ENCODE peak calls at places on chromosomes 3 and 15, in seven cellular contexts. One of them, this sample, is unnamed.

GRCh38 chr3:129608087-129608935 is 1.8 kb upstream of the PLXND1 start:
- DNase-seq in pancreas: no peak
- DNase-seq in Caco-2: no peak
- DNase-seq in effector memory CD8-positive, alpha-beta T cell: no peak
- DNase-seq in left cardiac atrium: no peak
- DNase-seq in ureter: no peak
- DNase-seq in NCI-H2081: peak
- DNase-seq in this sample: peak

GRCh38 chr3:69379661-69380060 is 6.2 kb downstream of the FRMD4B start:
- DNase-seq in effector memory CD8-positive, alpha-beta T cell: no peak
- DNase-seq in left cardiac atrium: no peak
- DNase-seq in Caco-2: no peak
- DNase-seq in pancreas: no peak
- DNase-seq in NCI-H2081: no peak
- DNase-seq in ureter: no peak
- DNase-seq in this sample: no peak

GRCh38 chr3:141795719-141796435 is 32.7 kb downstream of the GRK7 start:
- DNase-seq in NCI-H2081: no peak
- DNase-seq in Caco-2: no peak
- DNase-seq in pancreas: no peak
- DNase-seq in ureter: peak
- DNase-seq in left cardiac atrium: peak
- DNase-seq in effector memory CD8-positive, alpha-beta T cell: peak
- DNase-seq in this sample: peak

GRCh38 chr15:51706931-51707608 is 25.8 kb downstream of the SCG3 start:
- DNase-seq in effector memory CD8-positive, alpha-beta T cell: no peak
- DNase-seq in Caco-2: no peak
- DNase-seq in pancreas: no peak
- DNase-seq in NCI-H2081: no peak
- DNase-seq in ureter: no peak
- DNase-seq in left cardiac atrium: no peak
- DNase-seq in this sample: no peak

GRCh38 chr3:99901200-99901926 is 83.7 kb downstream of the CMSS1 start:
- DNase-seq in left cardiac atrium: no peak
- DNase-seq in ureter: no peak
- DNase-seq in effector memory CD8-positive, alpha-beta T cell: no peak
- DNase-seq in NCI-H2081: peak
- DNase-seq in pancreas: no peak
- DNase-seq in Caco-2: no peak
- DNase-seq in this sample: no peak

GRCh38 chr3:69013256-69014021 is at the start of gene EOGT:
- DNase-seq in left cardiac atrium: peak
- DNase-seq in ureter: peak
- DNase-seq in effector memory CD8-positive, alpha-beta T cell: peak
- DNase-seq in NCI-H2081: peak
- DNase-seq in Caco-2: peak
- DNase-seq in pancreas: peak
- DNase-seq in this sample: peak

GRCh38 chr3:111210003-111210699 is 138.5 kb downstream of the NECTIN3 start:
- DNase-seq in ureter: no peak
- DNase-seq in NCI-H2081: no peak
- DNase-seq in pancreas: no peak
- DNase-seq in Caco-2: no peak
- DNase-seq in effector memory CD8-positive, alpha-beta T cell: no peak
- DNase-seq in left cardiac atrium: no peak
- DNase-seq in this sample: no peak

GRCh38 chr3:38313263-38313662 is 31.2 kb downstream of the SLC22A14 start:
- DNase-seq in ureter: no peak
- DNase-seq in pancreas: no peak
- DNase-seq in Caco-2: no peak
- DNase-seq in effector memory CD8-positive, alpha-beta T cell: no peak
- DNase-seq in left cardiac atrium: no peak
- DNase-seq in NCI-H2081: no peak
- DNase-seq in this sample: no peak

GRCh38 chr3:152202976-152203626 is 65.6 kb upstream of the MBNL1 start:
- DNase-seq in pancreas: no peak
- DNase-seq in left cardiac atrium: no peak
- DNase-seq in ureter: no peak
- DNase-seq in Caco-2: no peak
- DNase-seq in effector memory CD8-positive, alpha-beta T cell: no peak
- DNase-seq in NCI-H2081: no peak
- DNase-seq in this sample: peak

GRCh38 chr3:142888484-142889262 is at the start of gene PCOLCE2:
- DNase-seq in effector memory CD8-positive, alpha-beta T cell: no peak
- DNase-seq in NCI-H2081: peak
- DNase-seq in Caco-2: no peak
- DNase-seq in pancreas: peak
- DNase-seq in left cardiac atrium: peak
- DNase-seq in ureter: peak
- DNase-seq in this sample: no peak

GRCh38 chr15:75723847-75724660 is 11.4 kb upstream of the CSPG4 start:
- DNase-seq in Caco-2: peak
- DNase-seq in NCI-H2081: peak
- DNase-seq in pancreas: peak
- DNase-seq in ureter: peak
- DNase-seq in effector memory CD8-positive, alpha-beta T cell: no peak
- DNase-seq in left cardiac atrium: peak
- DNase-seq in this sample: peak

GRCh38 chr3:180252683-180253082 is 215.9 kb upstream of the PEX5L start:
- DNase-seq in pancreas: no peak
- DNase-seq in effector memory CD8-positive, alpha-beta T cell: no peak
- DNase-seq in NCI-H2081: peak
- DNase-seq in ureter: no peak
- DNase-seq in left cardiac atrium: no peak
- DNase-seq in Caco-2: no peak
- DNase-seq in this sample: no peak

This sample was measured in HL-60.